ENCODE peak calls at places on chromosomes 2 and 18, in nine cellular contexts. One of them, this sample, is unnamed.

GRCh38 chr2:201157694-201158093 is 25.2 kb upstream of the CASP10 start:
- DNase-seq in activated CD8-positive, alpha-beta memory T cell treated with anti-CD3 and anti-CD28 coated beads for 24 hours: no peak
- DNase-seq in KBM-7: no peak
- DNase-seq in activated CD4-positive, CD25-positive, alpha-beta regulatory T cell: no peak
- DNase-seq in HFFc6: peak; percentile 58
- DNase-seq in substantia nigra: no peak
- DNase-seq in right atrium auricular region: no peak
- DNase-seq in osteocyte: no peak
- DNase-seq in stromal cell of bone marrow: no peak
- DNase-seq in this sample: no peak

GRCh38 chr2:60938301-60938700 is 56.9 kb downstream of the REL start:
- DNase-seq in activated CD8-positive, alpha-beta memory T cell treated with anti-CD3 and anti-CD28 coated beads for 24 hours: no peak
- DNase-seq in KBM-7: no peak
- DNase-seq in activated CD4-positive, CD25-positive, alpha-beta regulatory T cell: no peak
- DNase-seq in HFFc6: no peak
- DNase-seq in substantia nigra: no peak
- DNase-seq in right atrium auricular region: no peak
- DNase-seq in osteocyte: no peak
- DNase-seq in stromal cell of bone marrow: no peak
- DNase-seq in this sample: no peak

GRCh38 chr2:110638976-110639695 is 38.7 kb downstream of the BUB1 start:
- DNase-seq in activated CD8-positive, alpha-beta memory T cell treated with anti-CD3 and anti-CD28 coated beads for 24 hours: no peak
- DNase-seq in KBM-7: no peak
- DNase-seq in activated CD4-positive, CD25-positive, alpha-beta regulatory T cell: no peak
- DNase-seq in HFFc6: no peak
- DNase-seq in substantia nigra: no peak
- DNase-seq in right atrium auricular region: no peak
- DNase-seq in osteocyte: no peak
- DNase-seq in stromal cell of bone marrow: no peak
- DNase-seq in this sample: no peak

GRCh38 chr2:219612605-219613286 is 14.7 kb upstream of the SLC4A3 start:
- DNase-seq in activated CD8-positive, alpha-beta memory T cell treated with anti-CD3 and anti-CD28 coated beads for 24 hours: no peak
- DNase-seq in KBM-7: no peak
- DNase-seq in activated CD4-positive, CD25-positive, alpha-beta regulatory T cell: no peak
- DNase-seq in HFFc6: no peak
- DNase-seq in substantia nigra: no peak
- DNase-seq in right atrium auricular region: no peak
- DNase-seq in osteocyte: no peak
- DNase-seq in stromal cell of bone marrow: no peak
- DNase-seq in this sample: no peak

GRCh38 chr18:58687871-58688308 is 16.6 kb downstream of the MALT1 start:
- DNase-seq in activated CD8-positive, alpha-beta memory T cell treated with anti-CD3 and anti-CD28 coated beads for 24 hours: peak; percentile 75
- DNase-seq in KBM-7: no peak
- DNase-seq in activated CD4-positive, CD25-positive, alpha-beta regulatory T cell: peak; percentile 4
- DNase-seq in HFFc6: no peak
- DNase-seq in substantia nigra: no peak
- DNase-seq in right atrium auricular region: no peak
- DNase-seq in osteocyte: no peak
- DNase-seq in stromal cell of bone marrow: no peak
- DNase-seq in this sample: no peak

GRCh38 chr2:1231664-1232063 is 181.6 kb upstream of the TPO start:
- DNase-seq in activated CD8-positive, alpha-beta memory T cell treated with anti-CD3 and anti-CD28 coated beads for 24 hours: no peak
- DNase-seq in KBM-7: no peak
- DNase-seq in activated CD4-positive, CD25-positive, alpha-beta regulatory T cell: no peak
- DNase-seq in HFFc6: no peak
- DNase-seq in substantia nigra: no peak
- DNase-seq in right atrium auricular region: no peak
- DNase-seq in osteocyte: peak; percentile 54
- DNase-seq in stromal cell of bone marrow: no peak
- DNase-seq in this sample: no peak

GRCh38 chr18:44543387-44543786 is 137.3 kb upstream of the SETBP1 start:
- DNase-seq in activated CD8-positive, alpha-beta memory T cell treated with anti-CD3 and anti-CD28 coated beads for 24 hours: no peak
- DNase-seq in KBM-7: peak; percentile 7
- DNase-seq in activated CD4-positive, CD25-positive, alpha-beta regulatory T cell: no peak
- DNase-seq in HFFc6: no peak
- DNase-seq in substantia nigra: no peak
- DNase-seq in right atrium auricular region: no peak
- DNase-seq in osteocyte: no peak
- DNase-seq in stromal cell of bone marrow: no peak
- DNase-seq in this sample: no peak

GRCh38 chr18:31498450-31499156 is 626 bp downstream of the DSG2 start:
- DNase-seq in activated CD8-positive, alpha-beta memory T cell treated with anti-CD3 and anti-CD28 coated beads for 24 hours: no peak
- DNase-seq in KBM-7: no peak
- DNase-seq in activated CD4-positive, CD25-positive, alpha-beta regulatory T cell: no peak
- DNase-seq in HFFc6: no peak
- DNase-seq in substantia nigra: no peak
- DNase-seq in right atrium auricular region: no peak
- DNase-seq in osteocyte: no peak
- DNase-seq in stromal cell of bone marrow: no peak
- DNase-seq in this sample: no peak

GRCh38 chr2:18900691-18901113 is 311.3 kb upstream of the NT5C1B start:
- DNase-seq in activated CD8-positive, alpha-beta memory T cell treated with anti-CD3 and anti-CD28 coated beads for 24 hours: no peak
- DNase-seq in KBM-7: no peak
- DNase-seq in activated CD4-positive, CD25-positive, alpha-beta regulatory T cell: no peak
- DNase-seq in HFFc6: no peak
- DNase-seq in substantia nigra: no peak
- DNase-seq in right atrium auricular region: no peak
- DNase-seq in osteocyte: no peak
- DNase-seq in stromal cell of bone marrow: peak; percentile 89
- DNase-seq in this sample: no peak

GRCh38 chr2:9703085-9703641 is 72.4 kb upstream of the YWHAQ start:
- DNase-seq in activated CD8-positive, alpha-beta memory T cell treated with anti-CD3 and anti-CD28 coated beads for 24 hours: peak; percentile 90
- DNase-seq in KBM-7: no peak
- DNase-seq in activated CD4-positive, CD25-positive, alpha-beta regulatory T cell: peak; percentile 9
- DNase-seq in HFFc6: peak; percentile 94
- DNase-seq in substantia nigra: no peak
- DNase-seq in right atrium auricular region: peak; percentile 70
- DNase-seq in osteocyte: peak; percentile 88
- DNase-seq in stromal cell of bone marrow: peak; percentile 90
- DNase-seq in this sample: peak; percentile 92